ENCODE peak calls at places on chromosomes 4 and X, in ten cellular contexts. A is thoracic aorta; Y is naive thymus-derived CD4-positive, alpha-beta T cell; Q is DMS 273 treated with DMSO at 0.1 percent for 48 hours; I is stimulated activated CD8-positive, alpha-beta memory T cell treated with anti-CD3 and anti-CD28 coated beads, Interleukin-7, amount 100 ng/mL, for 48 hours; D is K562; W is AG08395; X is upper lobe of right lung; U is immature natural killer cell; J is NCI-H1436 treated with DMSO at 0.1 percent for 48 hours. V is an unnamed sample.

GRCh38 chr4:40656221-40656863 is 26.7 kb upstream of the RBM47 start:
- DNase-seq in D (no peak), U (no peak), Q (no peak), I (no peak), Y (no peak), A (no peak), J (no peak), X (no peak), W (no peak), V (no peak)

GRCh38 chr4:2930135-2930805 is 32.9 kb downstream of the NOP14 start:
- DNase-seq in D (no peak), A (peak; percentile 1), Y (no peak), W (no peak), U (no peak), Q (no peak), I (no peak), J (no peak), X (peak; percentile 65), V (peak; percentile 12)

GRCh38 chrX:132776486-132777210 is 181.8 kb downstream of the HS6ST2 start:
- DNase-seq in Y (no peak), D (no peak), A (no peak), Q (no peak), W (no peak), J (no peak), U (no peak), I (no peak), X (no peak), V (no peak)

GRCh38 chrX:71493111-71493613 is 39.7 kb upstream of the OGT start:
- DNase-seq in A (no peak), D (no peak), Y (no peak), U (no peak), W (no peak), X (no peak), J (no peak), Q (no peak), I (no peak), V (no peak)

GRCh38 chr4:124095596-124095995 is 616.9 kb downstream of the ANKRD50 start:
- DNase-seq in W (no peak), X (no peak), U (no peak), A (no peak), J (no peak), Q (no peak), D (no peak), I (no peak), Y (no peak), V (no peak)

GRCh38 chr4:102610476-102610875 is 109.3 kb downstream of the NFKB1 start:
- DNase-seq in D (no peak), A (no peak), Q (peak; percentile 78), Y (no peak), I (no peak), J (no peak), U (no peak), X (no peak), W (no peak), V (no peak)

GRCh38 chr4:85873566-85873965 is 398.6 kb downstream of the ARHGAP24 start:
- DNase-seq in A (no peak), J (no peak), X (no peak), D (no peak), Y (no peak), Q (no peak), I (no peak), W (no peak), U (no peak), V (no peak)

GRCh38 chrX:103585421-103586313 is at the start of gene TCEAL4:
- DNase-seq in I (peak; percentile 10), Q (no peak), X (peak; percentile 84), Y (peak; percentile 12), A (no peak), D (no peak), W (peak; percentile 39), U (peak; percentile 11), J (peak; percentile 3), V (peak; percentile 27)

GRCh38 chr4:73608677-73609594 is 11.3 kb downstream of the RASSF6 start:
- DNase-seq in X (no peak), W (no peak), I (no peak), Q (no peak), A (no peak), J (no peak), D (no peak), Y (no peak), U (no peak), V (no peak)

GRCh38 chr4:54063224-54063623 is 1.2 kb downstream of the CHIC2 start:
- DNase-seq in D (no peak), X (no peak), J (no peak), W (peak; percentile 26), Q (no peak), I (no peak), U (peak; percentile 24), A (no peak), Y (no peak), V (no peak)

GRCh38 chr4:17009871-17010367 is 111.5 kb upstream of the LDB2 start:
- DNase-seq in W (no peak), X (no peak), U (no peak), I (no peak), J (no peak), Q (no peak), D (no peak), A (no peak), Y (no peak), V (no peak)

GRCh38 chrX:16771483-16772398 is 14.5 kb upstream of the TXLNG start:
- DNase-seq in W (no peak), A (no peak), U (no peak), Q (peak; percentile 92), X (no peak), D (peak; percentile 64), I (no peak), Y (no peak), J (no peak), V (no peak)

GRCh38 chrX:153032397-153033118 is 23.7 kb upstream of the PNMA3 start:
- DNase-seq in Y (peak; percentile 48), A (no peak), X (peak; percentile 88), J (peak; percentile 4), D (peak; percentile 75), U (peak; percentile 65), Q (no peak), W (peak; percentile 78), I (peak; percentile 41), V (peak; percentile 10)

V was measured in gastrocnemius medialis.